ENCODE peak calls at places on chromosomes 6 and 20, in six cellular contexts. J, I, L, U, S and H are unnamed samples.

GRCh38 chr6:136249336-136249735 is 775 bp downstream of the MTFR2 start:
- DNase-seq in J (no peak), I (no peak), L (no peak), U (peak; percentile 56), S (peak; percentile 45), H (no peak)

GRCh38 chr6:111210074-111210729 is 122.9 kb downstream of the SLC16A10 start:
- DNase-seq in J (peak; percentile 54), I (no peak), L (no peak), U (peak; percentile 57), S (peak; percentile 62), H (no peak)

GRCh38 chr6:151260191-151260590 is 20.4 kb downstream of the AKAP12 start:
- DNase-seq in J (no peak), I (no peak), L (no peak), U (no peak), S (no peak), H (no peak)

GRCh38 chr20:16666272-16666671 is 63.6 kb upstream of the SNRPB2 start:
- DNase-seq in J (no peak), I (no peak), L (no peak), U (no peak), S (peak; percentile 3), H (no peak)

GRCh38 chr20:63896136-63896890 is 1.4 kb downstream of the DNAJC5 start:
- DNase-seq in J (peak; percentile 21), I (peak; percentile 85), L (no peak), U (peak; percentile 46), S (peak; percentile 66), H (no peak)

GRCh38 chr6:88573561-88573960 is 389.9 kb downstream of the RNGTT start:
- DNase-seq in J (no peak), I (no peak), L (no peak), U (no peak), S (no peak), H (no peak)

GRCh38 chr6:161301338-161301737 is 27.5 kb upstream of the AGPAT4 start:
- DNase-seq in J (no peak), I (no peak), L (peak; percentile 16), U (peak; percentile 63), S (no peak), H (no peak)

GRCh38 chr20:25623225-25623735 is 534 bp downstream of the NANP start:
- DNase-seq in J (peak; percentile 52), I (peak; percentile 57), L (peak; percentile 29), U (peak; percentile 24), S (peak; percentile 53), H (peak; percentile 3)

GRCh38 chr6:108621117-108621516 is 60.4 kb downstream of the FOXO3 start:
- DNase-seq in J (no peak), I (peak; percentile 35), L (no peak), U (peak; percentile 90), S (no peak), H (peak; percentile 52)

GRCh38 chr20:49620364-49621240 is 52.7 kb upstream of the PTGIS start:
- DNase-seq in J (no peak), I (no peak), L (no peak), U (no peak), S (no peak), H (no peak)

GRCh38 chr20:34925981-34926380 is 29.6 kb downstream of the GSS start:
- DNase-seq in J (no peak), I (no peak), L (no peak), U (no peak), S (no peak), H (no peak)

GRCh38 chr6:90294614-90294988 is 2.0 kb downstream of the BACH2 start:
- DNase-seq in J (no peak), I (no peak), L (peak; percentile 25), U (no peak), S (no peak), H (no peak)

GRCh38 chr6:35391240-35391968 is 49.0 kb downstream of the PPARD start:
- DNase-seq in J (no peak), I (no peak), L (no peak), U (peak; percentile 97), S (no peak), H (no peak)

GRCh38 chr20:40741507-40742106 is 52.6 kb upstream of the MAFB start:
- DNase-seq in J (peak; percentile 39), I (peak; percentile 41), L (no peak), U (peak; percentile 34), S (peak; percentile 56), H (no peak)

GRCh38 chr6:147676468-147676867 is 168.0 kb downstream of the SAMD5 start:
- DNase-seq in J (no peak), I (no peak), L (no peak), U (peak; percentile 52), S (no peak), H (no peak)

GRCh38 chr6:57173056-57173885 is 1.1 kb downstream of the BAG2 start:
- DNase-seq in J (peak; percentile 21), I (peak; percentile 25), L (no peak), U (peak; percentile 24), S (peak; percentile 59), H (no peak)

GRCh38 chr20:59731371-59731770 is 127.0 kb downstream of the PHACTR3 start:
- DNase-seq in J (no peak), I (no peak), L (no peak), U (no peak), S (no peak), H (no peak)

GRCh38 chr6:94323853-94324252 is 904.5 kb upstream of the EPHA7 start:
- DNase-seq in J (no peak), I (no peak), L (no peak), U (no peak), S (no peak), H (no peak)

GRCh38 chr6:95321106-95321505 is 256.2 kb upstream of the MANEA start:
- DNase-seq in J (no peak), I (no peak), L (no peak), U (peak; percentile 30), S (no peak), H (no peak)

GRCh38 chr6:112429226-112429625 is 82.1 kb downstream of the RFPL4B start:
- DNase-seq in J (no peak), I (peak; percentile 47), L (no peak), U (peak; percentile 53), S (peak; percentile 1), H (no peak)

GRCh38 chr6:50455029-50455428 is 258.3 kb upstream of the TFAP2D start:
- DNase-seq in J (no peak), I (peak; percentile 5), L (no peak), U (no peak), S (no peak), H (no peak)

GRCh38 chr6:5174756-5175155 is 86.0 kb downstream of the LYRM4 start:
- DNase-seq in J (no peak), I (no peak), L (no peak), U (no peak), S (no peak), H (no peak)
- H3K27ac ChIP-seq in J (no peak overlapping the region), I (no peak overlapping the region), L (no peak overlapping the region), U (no peak overlapping the region), S (no peak overlapping the region), H (no peak overlapping the region)

GRCh38 chr6:12101048-12101447 is 88.9 kb downstream of the HIVEP1 start:
- DNase-seq in J (no peak), I (no peak), L (no peak), U (no peak), S (no peak), H (no peak)
- TF ChIP-seq CTCF in J (no peak), I (no peak), L (no peak), U (no peak), S (no peak), H (no peak)

GRCh38 chr20:36350439-36350838 is 44.3 kb downstream of the DLGAP4 start:
- DNase-seq in J (no peak), I (no peak), L (no peak), U (no peak), S (no peak), H (no peak)
- H3K27ac ChIP-seq in J (no peak overlapping the region), I (no peak overlapping the region), L (no peak overlapping the region), U (no peak overlapping the region), S (no peak overlapping the region), H (no peak overlapping the region)

DNA sequence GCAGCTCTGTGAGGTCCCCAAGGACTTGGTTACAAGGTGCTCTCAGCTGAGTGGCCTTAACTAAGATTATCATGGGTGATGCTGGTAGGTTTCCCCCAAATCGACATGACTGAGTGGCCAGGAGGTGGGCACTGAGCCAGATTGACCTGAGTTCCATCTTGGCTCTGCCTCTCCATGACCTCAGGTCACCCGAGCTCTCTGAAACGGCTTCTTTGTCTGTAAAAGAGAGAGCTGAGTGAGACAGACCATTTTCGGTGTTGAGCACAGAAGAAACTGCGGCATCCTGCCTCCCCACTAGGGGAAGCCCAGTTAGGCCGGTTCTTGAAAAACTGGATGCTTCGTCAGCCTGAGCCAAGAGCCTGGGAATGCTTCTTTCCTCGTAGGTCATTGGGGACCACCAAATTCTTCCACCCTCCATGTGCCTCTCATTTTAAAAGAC is 14.1 kb upstream of the STX16 start:
- DNase-seq in J (no peak), I (no peak), L (peak; percentile 12), U (no peak), S (no peak), H (no peak)
- TF ChIP-seq CTCF in J (no peak), I (no peak), L (no peak), U (peak; percentile 24), S (no peak), H (no peak)

DNA sequence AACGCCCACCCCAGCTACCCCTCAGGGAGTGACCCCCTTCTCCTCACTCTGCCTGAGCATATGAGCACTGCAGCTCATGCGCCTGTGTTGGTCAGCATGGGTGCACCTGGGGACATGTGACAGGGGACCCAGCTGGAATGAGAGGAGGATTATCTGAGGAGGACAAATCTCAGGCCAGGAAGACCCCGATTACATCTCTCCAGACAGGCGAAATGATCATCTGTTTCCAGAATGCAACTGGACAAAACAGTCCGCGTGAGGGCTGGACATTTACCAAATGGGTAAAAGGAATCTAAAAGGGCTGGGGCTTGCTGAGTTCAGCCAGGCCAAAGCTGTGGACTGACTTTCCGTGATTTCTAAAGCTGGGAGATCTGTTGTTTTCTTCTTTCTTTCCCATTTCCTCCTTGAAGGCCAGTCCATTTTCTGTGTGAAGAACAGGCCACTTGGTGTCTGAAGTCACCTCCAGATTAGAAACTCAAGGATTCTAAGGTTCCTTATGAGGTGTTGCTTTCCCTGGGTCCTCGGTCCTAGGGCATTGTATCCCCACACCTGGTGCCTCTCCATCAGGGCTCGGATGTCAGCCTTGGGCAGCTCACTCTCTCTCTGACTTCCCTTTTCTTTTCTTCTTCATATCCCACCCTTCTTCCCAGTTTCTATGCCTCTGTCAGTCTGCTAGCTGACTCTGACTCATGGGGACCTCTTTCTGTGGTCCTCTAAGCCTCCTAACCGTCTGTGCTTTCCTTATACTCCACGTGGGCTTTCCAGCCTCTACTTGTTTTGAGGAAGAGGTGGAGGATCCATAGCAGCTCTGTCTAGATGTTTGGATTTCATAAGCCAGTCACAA is 8.2 kb upstream of the PLTP start:
- DNase-seq in J (no peak), I (no peak), L (peak; percentile 72), U (peak; percentile 75), S (no peak), H (no peak)
- H3K27ac ChIP-seq in J (no peak overlapping the region), I (no peak overlapping the region), L (peak overlapping the region; percentile 76), U (peak overlapping the region; percentile 85), S (no peak overlapping the region), H (peak overlapping the region; percentile 24)

DNA sequence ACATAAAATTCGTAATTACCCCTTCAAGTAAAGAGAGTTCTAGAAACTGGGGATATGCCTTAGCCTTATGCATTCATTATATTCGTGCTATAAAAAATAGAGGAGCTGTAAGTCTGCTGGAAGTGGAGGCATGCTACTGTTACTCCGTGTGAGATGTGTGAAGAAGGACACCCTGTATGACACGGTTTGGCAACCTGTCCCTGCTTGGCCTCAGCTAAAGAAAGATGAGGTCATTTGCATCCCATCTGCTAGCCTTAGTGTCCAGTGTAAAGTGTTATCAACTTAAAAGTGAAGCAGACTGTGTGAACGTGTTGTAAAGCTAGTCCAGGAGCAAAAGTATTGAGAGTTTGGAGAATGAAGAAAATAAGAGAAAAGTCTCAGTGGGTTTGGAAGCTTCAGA is 135.1 kb upstream of the RAB32 start:
- DNase-seq in J (no peak), I (no peak), L (no peak), U (no peak), S (no peak), H (no peak)
- TF ChIP-seq CTCF in J (no peak), I (no peak), L (no peak), U (no peak), S (no peak), H (no peak)